ENCODE peak calls at places on chromosome 13, in eight cellular contexts. U, R, O, Z, N, Q, W and J are unnamed samples.

GRCh38 chr13:108026671-108027410 is 188.5 kb downstream of the LIG4 start:
- DNase-seq in U (no peak), R (no peak), O (no peak), Z (peak), N (no peak), Q (no peak), W (no peak), J (no peak)

GRCh38 chr13:65090191-65090590 is 2139.9 kb downstream of the PCDH9 start:
- DNase-seq in U (no peak), R (no peak), O (no peak), Z (no peak), N (peak), Q (no peak), W (no peak), J (no peak)

GRCh38 chr13:42883771-42884170 is 102.4 kb downstream of the FAM216B start:
- DNase-seq in U (peak), R (peak), O (peak), Z (no peak), N (peak), Q (peak), W (peak), J (no peak)

GRCh38 chr13:19957320-19958118 is 1.0 kb upstream of the ZMYM2 start:
- DNase-seq in U (peak), R (peak), O (no peak), Z (peak), N (peak), Q (peak), W (peak), J (peak)

GRCh38 chr13:113399755-113400149 is 35.8 kb upstream of the GRTP1 start:
- DNase-seq in U (no peak), R (no peak), O (no peak), Z (no peak), N (no peak), Q (no peak), W (no peak), J (no peak)

GRCh38 chr13:91904005-91904404 is 505.6 kb downstream of the GPC5 start:
- DNase-seq in U (no peak), R (no peak), O (no peak), Z (peak), N (no peak), Q (no peak), W (no peak), J (no peak)

GRCh38 chr13:34391071-34391470 is 551.0 kb upstream of the NBEA start:
- DNase-seq in U (no peak), R (no peak), O (no peak), Z (no peak), N (peak), Q (peak), W (no peak), J (no peak)

GRCh38 chr13:114264886-114265611 is 16.4 kb upstream of the UPF3A start:
- DNase-seq in U (no peak), R (no peak), O (peak), Z (no peak), N (peak), Q (peak), W (no peak), J (no peak)

GRCh38 chr13:109198585-109198984 is 569.2 kb downstream of the MYO16 start:
- DNase-seq in U (no peak), R (no peak), O (no peak), Z (no peak), N (peak), Q (peak), W (no peak), J (no peak)

GRCh38 chr13:61286148-61286745 is 129.4 kb downstream of the PCDH20 start:
- DNase-seq in U (peak), R (no peak), O (no peak), Z (peak), N (no peak), Q (no peak), W (no peak), J (no peak)

GRCh38 chr13:37777676-37778075 is 91.9 kb downstream of the TRPC4 start:
- DNase-seq in U (no peak), R (no peak), O (no peak), Z (no peak), N (no peak), Q (no peak), W (no peak), J (no peak)

GRCh38 chr13:49165798-49166752 is 54.1 kb upstream of the MLNR start:
- DNase-seq in U (no peak), R (no peak), O (no peak), Z (no peak), N (no peak), Q (no peak), W (no peak), J (no peak)

GRCh38 chr13:51737609-51738008 is 66.4 kb downstream of the DHRS12 start:
- DNase-seq in U (no peak), R (no peak), O (no peak), Z (no peak), N (no peak), Q (no peak), W (no peak), J (no peak)

GRCh38 chr13:110873639-110874507 is 41.0 kb downstream of the ANKRD10 start:
- DNase-seq in U (no peak), R (no peak), O (no peak), Z (no peak), N (no peak), Q (no peak), W (no peak), J (no peak)

GRCh38 chr13:114068723-114069322 is 63.6 kb downstream of the RASA3 start:
- DNase-seq in U (no peak), R (peak), O (peak), Z (no peak), N (peak), Q (peak), W (no peak), J (no peak)

GRCh38 chr13:61316647-61317046 is 99.0 kb downstream of the PCDH20 start:
- DNase-seq in U (no peak), R (no peak), O (no peak), Z (no peak), N (no peak), Q (no peak), W (no peak), J (no peak)